ENCODE peak calls at places on chromosomes 6 and 20, in five cellular contexts. E is activated CD8-positive, alpha-beta T cell treated with anti-CD3 and anti-CD28 coated beads for 36 hours; M is GM13976; Y is activated T-cell treated with anti-CD3 and anti-CD28 coated beads for 24 hours; J is fibroblast of the aortic adventitia. K is an unnamed sample.
A peak's percentile ranks its signal among the peaks of the same experiment; 100 is the strongest.

GRCh38 chr20:57672953-57673575 is 36.8 kb downstream of the PMEPA1 start:
- DNase-seq in Y (no peak), J (no peak), M (no peak), E (no peak), K (no peak)

GRCh38 chr6:2746557-2747061 is 4.1 kb downstream of the MYLK4 start:
- DNase-seq in Y (no peak), M (no peak), J (no peak), E (no peak), K (no peak)

GRCh38 chr20:15346657-15347280 is 1009.4 kb upstream of the FLRT3 start:
- DNase-seq in J (no peak), E (no peak), M (no peak), Y (no peak), K (no peak)

GRCh38 chr6:89045585-89045984 is 35.0 kb upstream of the PNRC1 start:
- DNase-seq in M (no peak), J (no peak), Y (no peak), E (no peak), K (no peak)

GRCh38 chr6:129239825-129240491 is 357.0 kb downstream of the LAMA2 start:
- DNase-seq in E (no peak), M (no peak), Y (no peak), J (no peak), K (no peak)

GRCh38 chr20:17835941-17836861 is 132.4 kb downstream of the SNX5 start:
- DNase-seq in J (peak; percentile 99), Y (no peak), M (no peak), E (no peak), K (no peak)

GRCh38 chr20:43658723-43659419 is 8.0 kb upstream of the MYBL2 start:
- DNase-seq in M (no peak), E (peak; percentile 15), J (no peak), Y (no peak), K (no peak)

GRCh38 chr6:107674995-107675738 is 148.9 kb downstream of the SCML4 start:
- DNase-seq in J (peak; percentile 86), M (peak; percentile 88), Y (peak; percentile 81), E (peak; percentile 89), K (peak; percentile 89)

GRCh38 chr20:63328026-63328700 is 33.0 kb downstream of the CHRNA4 start:
- DNase-seq in M (no peak), E (no peak), Y (no peak), J (no peak), K (no peak)

GRCh38 chr6:30826961-30827342 is 57.4 kb upstream of the DDR1 start:
- DNase-seq in Y (no peak), M (no peak), E (peak; percentile 55), J (no peak), K (no peak)

GRCh38 chr20:48771542-48771941 is 56.3 kb downstream of the PREX1 start:
- DNase-seq in J (peak; percentile 49), M (no peak), E (no peak), Y (no peak), K (peak; percentile 96)

GRCh38 chr6:112802154-112802553 is 455.0 kb downstream of the RFPL4B start:
- DNase-seq in J (peak; percentile 92), E (no peak), M (no peak), Y (no peak), K (no peak)